ENCODE peak calls at places on chromosomes 13 and 19, in seven cellular contexts. F is choroid plexus epithelial cell; B is CD8-positive, alpha-beta T cell; Z is nephron progenitor cell; D is AG10803; U is fibroblast of lung; Y is GM13977. C is an unnamed sample.

GRCh38 chr13:20689291-20689690 is 14.2 kb upstream of the IL17D start:
- DNase-seq in F (no peak), D (no peak), Z (no peak), U (no peak), Y (no peak), B (no peak), C (no peak)

GRCh38 chr13:57633141-57633949 is 1.8 kb downstream of the PCDH17 start:
- DNase-seq in F (no peak), D (no peak), B (no peak), Y (no peak), Z (peak), U (peak), C (no peak)

GRCh38 chr19:4596033-4596904 is 36.8 kb upstream of the SEMA6B start:
- DNase-seq in F (no peak), Z (no peak), D (no peak), Y (no peak), B (no peak), U (no peak), C (no peak)

GRCh38 chr19:18173572-18174294 is at the start of gene IFI30:
- DNase-seq in U (no peak), F (peak), D (no peak), Y (peak), Z (peak), B (peak), C (peak)

GRCh38 chr13:109256866-109257760 is 529.3 kb downstream of the IRS2 start:
- DNase-seq in F (peak), Z (no peak), U (peak), Y (no peak), B (no peak), D (peak), C (no peak)

GRCh38 chr19:38679839-38680238 is 32.4 kb downstream of the ACTN4 start:
- DNase-seq in U (peak), D (peak), B (no peak), Z (no peak), Y (no peak), F (no peak), C (no peak)

GRCh38 chr19:39038098-39038497 is 5.7 kb upstream of the FBXO27 start:
- DNase-seq in D (peak), U (peak), F (peak), Z (peak), Y (peak), B (no peak), C (no peak)

GRCh38 chr13:38173403-38173802 is 176.2 kb upstream of the UFM1 start:
- DNase-seq in F (no peak), Y (no peak), B (no peak), Z (no peak), U (no peak), D (no peak), C (no peak)

GRCh38 chr13:83819611-83820010 is 62.7 kb downstream of the SLITRK1 start:
- DNase-seq in Y (no peak), F (peak), D (no peak), U (peak), B (no peak), Z (no peak), C (no peak)

GRCh38 chr19:28544451-28545261 is 668.3 kb downstream of the UQCRFS1 start:
- DNase-seq in Z (no peak), D (no peak), B (no peak), U (no peak), F (no peak), Y (no peak), C (no peak)

GRCh38 chr13:100035936-100036335 is 53.0 kb upstream of the PCCA start:
- DNase-seq in Y (no peak), D (no peak), Z (no peak), F (no peak), U (no peak), B (no peak), C (no peak)

GRCh38 chr19:4316940-4317339 is 12.5 kb downstream of the FSD1 start:
- DNase-seq in Y (no peak), B (no peak), D (no peak), U (no peak), Z (no peak), F (peak), C (no peak)

GRCh38 chr19:294819-295686 is 3.9 kb upstream of the PLPP2 start:
- DNase-seq in B (peak), D (peak), Z (peak), U (no peak), F (peak), Y (peak), C (peak)

GRCh38 chr19:35143231-35143715 is at the start of gene FXYD7:
- DNase-seq in D (no peak), F (no peak), B (peak), Y (no peak), U (no peak), Z (peak), C (no peak)

GRCh38 chr13:27171244-27171829 is at the start of gene USP12:
- DNase-seq in B (peak), Y (peak), D (peak), Z (peak), U (peak), F (no peak), C (peak)

GRCh38 chr13:45441633-45442032 is 23.1 kb upstream of the COG3 start:
- DNase-seq in D (peak), F (peak), B (no peak), Y (peak), Z (no peak), U (peak), C (peak)
- TF ChIP-seq CTCF in D (peak), F (peak), B (no peak), Y (peak), Z (no peak), U (peak), C (peak)

GRCh38 chr13:88948501-88948900 is 1277.3 kb downstream of the SLITRK5 start:
- DNase-seq in U (no peak), Z (no peak), D (no peak), B (no peak), Y (no peak), F (no peak), C (no peak)

GRCh38 chr13:88945793-88946192 is 1274.6 kb downstream of the SLITRK5 start:
- DNase-seq in D (no peak), Z (no peak), B (no peak), F (no peak), Y (no peak), U (no peak), C (no peak)
- TF ChIP-seq CTCF in D (no peak), Z (no peak), B (no peak), F (no peak), Y (no peak), U (no peak), C (no peak)

GRCh38 chr19:50804420-50805272 is 14.4 kb downstream of the ACP4 start:
- DNase-seq in D (peak), F (peak), Y (peak), Z (peak), U (peak), B (peak), C (peak)
- TF ChIP-seq CTCF in D (no peak), F (peak), Y (no peak), Z (no peak), U (no peak), B (no peak), C (no peak)

GRCh38 chr19:42325308-42325895 is at the start of gene MEGF8:
- DNase-seq in Z (peak), Y (peak), F (peak), D (peak), U (peak), B (peak), C (peak)
- TF ChIP-seq CTCF in Z (no peak), Y (peak), F (peak), D (no peak), U (peak), B (no peak), C (peak)

GRCh38 chr19:1592023-1592754 is 476 bp downstream of the MBD3 start:
- DNase-seq in B (peak), F (peak), Y (peak), D (peak), Z (peak), U (peak), C (peak)

GRCh38 chr19:1591421-1592022 is 1.1 kb downstream of the MBD3 start:
- DNase-seq in Y (no peak), B (no peak), U (no peak), D (no peak), Z (no peak), F (no peak), C (no peak)

GRCh38 chr19:1590641-1591397 is 1.8 kb downstream of the MBD3 start:
- DNase-seq in D (no peak), B (no peak), Y (peak), U (no peak), F (peak), Z (no peak), C (peak)

GRCh38 chr19:1587872-1588271 is 4.8 kb downstream of the MBD3 start:
- DNase-seq in B (no peak), D (no peak), Y (no peak), F (no peak), U (no peak), Z (no peak), C (no peak)

GRCh38 chr19:1592755-1593628 is at the start of gene MBD3:
- DNase-seq in Y (peak), B (peak), D (peak), U (peak), Z (peak), F (peak), C (peak)
- TF ChIP-seq CTCF in Y (no peak), B (no peak), D (no peak), U (no peak), Z (no peak), F (no peak), C (no peak)

GRCh38 chr13:111604087-111604486 is 283.6 kb downstream of the TEX29 start:
- DNase-seq in Y (no peak), U (no peak), B (no peak), F (no peak), Z (no peak), D (no peak), C (no peak)
- TF ChIP-seq CTCF in Y (no peak), U (no peak), B (no peak), F (no peak), Z (no peak), D (no peak), C (no peak)

GRCh38 chr19:2922987-2923386 is 21.8 kb downstream of the ZNF77 start:
- DNase-seq in D (no peak), U (peak), F (peak), B (no peak), Z (no peak), Y (no peak), C (no peak)
- TF ChIP-seq CTCF in D (no peak), U (no peak), F (no peak), B (no peak), Z (no peak), Y (no peak), C (no peak)